ENCODE peak calls at places on chromosomes 1 and 21, in six cellular contexts. U, X, S, K, I and H are unnamed samples.

GRCh38 chr1:231279081-231279480 is 38.1 kb downstream of the GNPAT start:
- DNase-seq in K (no peak), I (no peak), S (no peak), U (no peak), X (no peak), H (peak)

GRCh38 chr1:79507770-79508169 is 501.2 kb upstream of the ADGRL4 start:
- DNase-seq in X (no peak), I (no peak), S (no peak), K (no peak), U (no peak), H (no peak)

GRCh38 chr1:155479205-155479604 is 83.4 kb downstream of the ASH1L start:
- DNase-seq in S (no peak), I (no peak), U (peak), K (no peak), X (no peak), H (peak)

GRCh38 chr1:60809204-60809985 is 273.0 kb upstream of the NFIA start:
- DNase-seq in X (no peak), S (no peak), U (no peak), I (no peak), K (no peak), H (peak)

GRCh38 chr1:186474208-186474607 is 13.3 kb upstream of the PDC start:
- DNase-seq in X (no peak), I (no peak), K (no peak), U (peak), S (no peak), H (peak)

GRCh38 chr1:96878640-96879039 is 157.1 kb downstream of the PTBP2 start:
- DNase-seq in S (no peak), U (no peak), X (no peak), K (no peak), I (no peak), H (no peak)

GRCh38 chr1:108053291-108054023 is 88.5 kb upstream of the VAV3 start:
- DNase-seq in X (no peak), I (no peak), K (no peak), U (no peak), S (no peak), H (peak)

GRCh38 chr21:44874497-44875331 is 1.2 kb upstream of the PTTG1IP start:
- DNase-seq in S (peak), U (no peak), K (no peak), X (no peak), I (no peak), H (no peak)

GRCh38 chr1:234933031-234933430 is 195.6 kb downstream of the TOMM20 start:
- DNase-seq in X (no peak), S (peak), I (no peak), K (no peak), U (no peak), H (no peak)

GRCh38 chr21:43286196-43286595 is 117.4 kb downstream of the CRYAA start:
- DNase-seq in K (no peak), U (no peak), I (no peak), S (no peak), X (no peak), H (no peak)

GRCh38 chr1:67850151-67850551 is 16.9 kb upstream of the GNG12 start:
- DNase-seq in U (peak), K (no peak), I (no peak), X (no peak), S (no peak), H (peak)

GRCh38 chr1:36938807-36939206 is 95.5 kb downstream of the GRIK3 start:
- DNase-seq in S (no peak), U (no peak), X (no peak), I (no peak), K (no peak), H (no peak)

GRCh38 chr1:44049839-44050238 is 18.6 kb upstream of the SLC6A9 start:
- DNase-seq in I (no peak), S (no peak), U (peak), K (peak), X (no peak), H (peak)

GRCh38 chr1:115833806-115834205 is 7.1 kb downstream of the NHLH2 start:
- DNase-seq in S (no peak), K (no peak), U (no peak), X (no peak), I (no peak), H (no peak)

GRCh38 chr1:209473023-209473422 is 110.5 kb upstream of the CAMK1G start:
- DNase-seq in U (no peak), K (no peak), S (no peak), X (no peak), I (no peak), H (no peak)

GRCh38 chr1:29859126-29859525 is 622.8 kb downstream of the PTPRU start:
- DNase-seq in I (no peak), S (no peak), U (no peak), X (no peak), K (no peak), H (no peak)

GRCh38 chr1:212700892-212701819 is 1.5 kb upstream of the BATF3 start:
- DNase-seq in I (no peak), U (peak), X (peak), S (peak), K (peak), H (peak)

GRCh38 chr1:111887385-111887784 is 102.1 kb downstream of the KCND3 start:
- DNase-seq in S (peak), X (no peak), K (no peak), U (no peak), I (no peak), H (no peak)

GRCh38 chr1:173934440-173934839 is 17.3 kb upstream of the SERPINC1 start:
- DNase-seq in U (no peak), S (no peak), I (no peak), K (no peak), X (no peak), H (no peak)

GRCh38 chr1:29800522-29800956 is 564.2 kb downstream of the PTPRU start:
- DNase-seq in U (no peak), X (no peak), I (no peak), K (no peak), S (no peak), H (no peak)

GRCh38 chr1:80218112-80218511 is 1211.6 kb upstream of the ADGRL4 start:
- DNase-seq in K (peak), U (peak), S (no peak), I (peak), X (peak), H (peak)

GRCh38 chr1:201649776-201650607 is 111.1 kb downstream of the NAV1 start:
- DNase-seq in S (peak), X (peak), K (no peak), I (no peak), U (peak), H (peak)

DNA sequence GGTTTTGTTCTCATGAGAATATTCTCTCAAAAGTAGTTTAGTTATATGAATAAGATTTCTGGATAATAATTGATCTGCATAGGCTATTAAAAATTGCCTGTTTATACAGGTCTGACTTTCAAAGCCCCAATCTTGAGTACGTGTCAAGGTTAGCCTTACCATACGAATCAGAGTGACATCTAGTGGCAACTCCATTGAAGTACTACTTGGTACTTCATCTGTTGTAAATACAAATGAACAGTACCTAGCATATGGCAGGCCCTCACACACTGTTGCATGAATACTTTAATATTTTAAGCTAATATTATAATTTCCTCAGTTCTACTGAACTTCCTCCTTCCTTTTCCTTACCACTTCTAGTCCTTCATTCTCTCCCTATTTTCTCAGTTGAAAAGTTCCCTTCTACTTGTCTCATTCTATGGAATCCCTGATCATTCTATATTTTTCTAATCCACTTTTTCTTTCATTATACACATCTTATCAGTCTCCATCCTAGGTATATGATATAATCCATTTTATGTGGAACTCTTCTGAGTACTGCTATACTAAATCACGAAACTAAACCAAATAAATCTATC is 101.2 kb downstream of the AKT3 start:
- DNase-seq in S (no peak), K (peak), I (peak), X (peak), U (peak), H (peak)
- TF ChIP-seq CTCF in S (peak), K (peak), I (peak), X (peak), U (peak), H (peak)

GRCh38 chr1:216111842-216112241 is 311.4 kb downstream of the USH2A start:
- DNase-seq in K (no peak), I (no peak), S (no peak), X (no peak), U (no peak), H (no peak)
- TF ChIP-seq CTCF in K (peak), I (no peak), S (peak), X (no peak), U (no peak), H (peak)

GRCh38 chr1:35451125-35451528 is 106.1 kb downstream of the KIAA0319L start:
- DNase-seq in X (peak), K (peak), U (peak), S (peak), I (peak), H (peak)

GRCh38 chr1:35454175-35454574 is 103.0 kb downstream of the KIAA0319L start:
- DNase-seq in U (no peak), X (no peak), S (no peak), I (no peak), K (no peak), H (no peak)

GRCh38 chr1:35449334-35450008 is 107.7 kb downstream of the KIAA0319L start:
- DNase-seq in X (no peak), I (peak), U (no peak), S (no peak), K (peak), H (peak)

GRCh38 chr1:35452086-35452485 is 105.1 kb downstream of the KIAA0319L start:
- DNase-seq in S (no peak), U (no peak), I (peak), K (peak), X (no peak), H (no peak)

GRCh38 chr1:35454616-35455015 is 102.6 kb downstream of the KIAA0319L start:
- DNase-seq in X (no peak), K (peak), U (no peak), S (no peak), I (no peak), H (peak)
- TF ChIP-seq CTCF in X (no peak), K (peak), U (no peak), S (no peak), I (no peak), H (peak)

DNA sequence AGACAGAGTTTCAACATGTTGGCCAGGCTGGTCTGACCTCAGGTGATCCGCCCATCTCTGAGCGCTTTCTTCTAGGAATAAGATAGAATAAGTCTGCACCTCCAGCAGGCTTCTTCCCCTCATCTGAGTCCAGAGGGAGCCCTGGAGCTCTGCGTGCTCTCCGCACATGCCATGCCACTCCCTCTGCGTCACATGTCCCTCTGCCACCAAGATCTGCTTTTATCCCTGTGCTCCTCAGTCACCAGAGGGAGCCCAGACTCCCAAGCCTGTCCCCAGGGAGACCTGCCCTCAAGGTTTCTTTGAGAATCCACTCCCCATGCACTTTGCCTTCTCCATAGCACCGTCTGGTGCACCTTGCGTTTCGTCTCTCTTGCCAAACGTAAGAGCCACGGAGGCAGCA is 213.0 kb downstream of the CAMTA1 start:
- DNase-seq in X (no peak), K (no peak), S (no peak), I (no peak), U (peak), H (no peak)
- TF ChIP-seq CTCF in X (no peak), K (no peak), S (peak), I (no peak), U (no peak), H (no peak)